ENCODE peak calls at places on chromosomes 4 and X, in six cellular contexts. One of them, this sample, is unnamed. For H3K4me1, the result is how much of the 10 kb centered on the place peaks cover.

GRCh38 chr4:165301833-165302232 is 25.6 kb upstream of the MSMO1 start:
- DNase-seq in GM12878: no peak
- DNase-seq in HepG2: no peak
- DNase-seq in HCT116: no peak
- DNase-seq in SK-N-SH: no peak
- DNase-seq in H1: no peak
- DNase-seq in this sample: no peak

GRCh38 chr4:10347281-10347795 is 109.9 kb downstream of the ZNF518B start:
- DNase-seq in H1: no peak
- DNase-seq in GM12878: no peak
- DNase-seq in SK-N-SH: no peak
- DNase-seq in HepG2: no peak
- DNase-seq in HCT116: no peak
- DNase-seq in this sample: no peak

GRCh38 chr4:92461732-92462131 is 158.0 kb downstream of the GRID2 start:
- DNase-seq in HepG2: no peak
- DNase-seq in HCT116: no peak
- DNase-seq in SK-N-SH: no peak
- DNase-seq in H1: no peak
- DNase-seq in GM12878: no peak
- DNase-seq in this sample: no peak

GRCh38 chr4:86338521-86338920 is 21.3 kb downstream of the MAPK10 start:
- DNase-seq in SK-N-SH: no peak
- DNase-seq in GM12878: no peak
- DNase-seq in HepG2: no peak
- DNase-seq in HCT116: no peak
- DNase-seq in H1: no peak
- DNase-seq in this sample: no peak

GRCh38 chr4:24753519-24753918 is 41.9 kb upstream of the SOD3 start:
- DNase-seq in SK-N-SH: no peak
- DNase-seq in HepG2: no peak
- DNase-seq in H1: no peak
- DNase-seq in GM12878: no peak
- DNase-seq in HCT116: no peak
- DNase-seq in this sample: no peak

GRCh38 chrX:153647461-153648357 is 706 bp downstream of the DUSP9 start:
- DNase-seq in GM12878: no peak
- DNase-seq in H1: no peak
- DNase-seq in HepG2: no peak
- DNase-seq in SK-N-SH: peak
- DNase-seq in HCT116: no peak
- DNase-seq in this sample: no peak

GRCh38 chr4:102554482-102554881 is 53.3 kb downstream of the NFKB1 start:
- DNase-seq in HCT116: no peak
- DNase-seq in SK-N-SH: no peak
- DNase-seq in HepG2: no peak
- DNase-seq in GM12878: no peak
- DNase-seq in H1: no peak
- DNase-seq in this sample: no peak

GRCh38 chr4:161554372-161554990 is 609.3 kb downstream of the FSTL5 start:
- DNase-seq in HCT116: no peak
- DNase-seq in HepG2: no peak
- DNase-seq in SK-N-SH: no peak
- DNase-seq in GM12878: no peak
- DNase-seq in H1: no peak
- DNase-seq in this sample: no peak

DNA sequence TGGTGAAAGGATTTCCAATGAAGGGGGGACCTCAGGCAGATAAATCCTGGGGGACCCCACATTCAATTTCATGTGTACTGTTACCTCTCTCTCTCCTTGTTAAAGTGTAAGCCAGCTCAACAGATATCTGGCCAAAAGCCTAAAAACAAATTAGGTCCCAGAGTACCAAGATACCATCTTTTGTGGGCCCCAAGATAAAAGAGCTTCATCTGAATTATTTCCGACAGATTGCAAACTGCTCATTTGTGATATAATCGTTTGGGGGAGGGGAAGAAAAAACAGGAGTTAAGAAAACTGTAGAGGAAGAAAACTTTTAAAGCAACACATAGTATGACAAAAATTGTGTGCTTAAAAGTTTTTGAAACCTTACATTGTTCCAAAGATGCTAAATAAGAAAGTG is 33.6 kb downstream of the GRIA3 start:
- DNase-seq in GM12878: no peak
- DNase-seq in H1: no peak
- DNase-seq in HCT116: no peak
- DNase-seq in HepG2: no peak
- DNase-seq in SK-N-SH: no peak
- DNase-seq in this sample: no peak
- TF ChIP-seq YY1 in GM12878: no peak
- TF ChIP-seq YY1 in H1: no peak
- TF ChIP-seq YY1 in HCT116: no peak
- TF ChIP-seq YY1 in HepG2: no peak
- TF ChIP-seq YY1 in SK-N-SH: no peak
- TF ChIP-seq YY1 in this sample: no peak

DNA sequence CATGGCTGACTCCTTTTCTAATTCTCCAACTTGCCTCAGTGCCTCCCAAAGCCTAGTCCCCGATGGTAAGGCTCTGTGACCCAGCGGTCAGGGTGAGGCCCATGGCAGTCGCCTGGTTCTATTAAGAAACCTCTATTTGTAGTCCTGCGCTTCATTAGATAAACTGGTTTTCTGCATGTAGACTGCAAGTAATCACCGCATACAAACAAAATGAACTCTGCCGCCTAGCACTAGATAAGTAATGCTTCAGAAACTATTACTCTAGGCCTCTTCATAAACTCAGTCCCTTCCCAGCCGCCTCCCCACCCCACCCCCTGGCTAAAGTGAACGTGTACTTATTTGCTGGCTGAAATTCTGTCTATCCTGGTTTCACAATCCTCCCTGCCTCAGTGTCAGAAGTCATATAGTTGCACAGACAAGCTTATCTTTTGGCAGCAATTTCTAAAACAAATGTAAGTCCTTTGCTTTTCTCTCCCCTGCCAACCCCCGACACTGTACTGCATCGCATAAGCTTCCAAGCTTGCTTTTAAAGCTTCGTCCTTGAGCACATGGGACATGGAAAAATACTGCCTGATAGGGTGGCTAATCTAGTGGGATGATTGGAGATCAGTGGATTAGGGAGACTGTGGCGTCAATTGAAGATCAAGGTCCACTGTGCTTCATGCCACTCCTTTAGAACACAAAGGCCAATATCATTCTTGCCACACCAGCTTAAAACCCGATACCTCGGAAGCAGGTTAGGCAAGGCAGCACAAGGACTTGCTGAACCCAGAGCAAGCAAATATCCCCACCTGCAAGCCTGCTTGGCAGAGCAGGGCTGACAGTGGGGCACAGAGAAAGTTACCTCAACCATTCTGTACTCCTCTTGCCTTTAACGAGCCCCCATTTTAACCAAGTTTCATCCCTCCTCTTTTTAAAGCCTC is 125.8 kb downstream of the IRF2 start:
- DNase-seq in GM12878: peak
- DNase-seq in H1: no peak
- DNase-seq in HepG2: peak
- DNase-seq in HCT116: no peak
- DNase-seq in SK-N-SH: no peak
- DNase-seq in this sample: no peak
- H3K4me1 ChIP-seq in GM12878: half or more
- H3K4me1 ChIP-seq in H1: under half
- H3K4me1 ChIP-seq in HepG2: half or more
- H3K4me1 ChIP-seq in HCT116: under half
- H3K4me1 ChIP-seq in SK-N-SH: under half
- H3K4me1 ChIP-seq in this sample: under half

DNA sequence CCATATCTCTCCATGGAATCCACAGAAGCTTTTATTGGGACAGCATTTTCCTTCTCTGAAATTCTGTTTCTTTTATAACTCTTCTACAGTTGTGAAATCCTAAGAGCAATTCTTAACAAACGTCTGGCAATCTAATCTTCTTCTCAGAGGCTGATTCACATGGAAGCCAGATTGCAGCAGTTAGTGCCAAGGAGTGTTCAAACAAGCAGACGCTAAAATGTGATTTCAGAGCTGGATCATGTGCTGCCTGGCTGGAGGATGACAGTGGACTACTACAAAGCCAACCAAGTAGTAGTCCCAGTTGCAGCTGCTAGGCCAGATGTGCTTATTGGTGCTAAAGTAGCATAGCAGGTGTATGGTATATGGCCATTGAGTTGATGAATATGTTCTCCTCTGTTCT is 27.7 kb upstream of the GLRB start:
- DNase-seq in HepG2: no peak
- DNase-seq in GM12878: no peak
- DNase-seq in SK-N-SH: no peak
- DNase-seq in H1: no peak
- DNase-seq in HCT116: no peak
- DNase-seq in this sample: no peak
- TF ChIP-seq YY1 in HepG2: no peak
- TF ChIP-seq YY1 in GM12878: no peak
- TF ChIP-seq YY1 in SK-N-SH: no peak
- TF ChIP-seq YY1 in H1: no peak
- TF ChIP-seq YY1 in HCT116: no peak
- TF ChIP-seq YY1 in this sample: no peak

DNA sequence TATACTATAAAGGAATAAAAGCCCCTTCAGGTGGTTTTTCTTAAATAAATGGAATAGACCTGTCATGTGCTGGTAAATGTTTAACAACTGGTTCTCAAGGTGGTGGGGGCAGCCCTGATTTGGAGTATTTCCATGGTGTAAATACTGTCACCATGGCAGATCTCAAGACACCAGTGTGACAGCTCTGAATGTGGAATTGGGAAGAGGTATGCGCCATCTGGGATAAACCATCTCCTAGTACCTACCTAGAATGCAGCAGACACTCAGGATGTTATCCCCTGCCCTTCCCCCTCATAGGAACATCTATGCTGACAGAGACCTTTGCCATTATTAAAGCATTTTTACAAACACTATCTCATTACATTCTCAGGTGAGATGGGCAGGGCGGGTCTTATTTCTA is 26.4 kb upstream of the TMSB4X start:
- DNase-seq in SK-N-SH: no peak
- DNase-seq in HCT116: no peak
- DNase-seq in H1: no peak
- DNase-seq in GM12878: no peak
- DNase-seq in HepG2: no peak
- DNase-seq in this sample: no peak
- H3K4me1 ChIP-seq in SK-N-SH: under half
- H3K4me1 ChIP-seq in HCT116: under half
- H3K4me1 ChIP-seq in H1: under half
- H3K4me1 ChIP-seq in GM12878: under half
- H3K4me1 ChIP-seq in HepG2: half or more
- H3K4me1 ChIP-seq in this sample: under half

DNA sequence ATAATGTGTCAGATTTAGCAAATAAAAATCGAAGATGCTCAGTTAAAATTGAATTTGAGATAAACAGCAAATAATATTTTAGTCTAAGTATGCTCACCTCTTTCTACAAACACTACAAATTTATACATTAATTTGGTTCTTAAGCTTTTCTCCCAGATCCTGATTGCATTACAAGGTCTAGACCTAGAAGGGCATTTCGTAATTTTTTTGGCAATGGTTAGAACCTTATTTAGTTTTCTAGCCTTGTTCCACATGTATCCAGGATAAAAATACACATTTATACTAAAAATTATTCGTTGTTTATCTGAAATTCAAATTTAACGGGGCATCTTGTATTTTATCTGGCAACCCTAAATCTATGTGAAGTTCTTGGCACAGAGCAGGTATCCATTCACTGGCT is 2.5 kb upstream of the CDKL5 start:
- DNase-seq in GM12878: no peak
- DNase-seq in HCT116: no peak
- DNase-seq in HepG2: no peak
- DNase-seq in H1: no peak
- DNase-seq in SK-N-SH: no peak
- DNase-seq in this sample: no peak
- TF ChIP-seq YY1 in GM12878: no peak
- TF ChIP-seq YY1 in HCT116: no peak
- TF ChIP-seq YY1 in HepG2: no peak
- TF ChIP-seq YY1 in H1: no peak
- TF ChIP-seq YY1 in SK-N-SH: no peak
- TF ChIP-seq YY1 in this sample: no peak

This sample was measured in NT2/D1.